ENCODE peak calls at places on chromosomes 4 and X, in nine cellular contexts. K, L, M, C, G, S, T, X and H are unnamed samples.

GRCh38 chr4:20289782-20290181 is 38.1 kb downstream of the SLIT2 start:
- DNase-seq in G (no peak), S (no peak), C (no peak), M (no peak), T (no peak), K (no peak), L (no peak), X (no peak), H (no peak)

GRCh38 chr4:152065545-152065944 is 304.7 kb upstream of the GATB start:
- DNase-seq in K (no peak), C (no peak), G (no peak), X (no peak), M (no peak), S (no peak), T (no peak), L (no peak), H (no peak)

GRCh38 chrX:104310084-104310483 is 55.4 kb upstream of the ESX1 start:
- DNase-seq in K (no peak), C (peak), T (no peak), S (no peak), G (no peak), L (no peak), X (peak), M (no peak), H (no peak)

GRCh38 chr4:6278801-6279197 is 9.1 kb downstream of the WFS1 start:
- DNase-seq in L (peak), C (peak), T (no peak), K (no peak), S (no peak), G (no peak), X (no peak), M (no peak), H (peak)

GRCh38 chr4:122914292-122914904 is 8.0 kb downstream of the NUDT6 start:
- DNase-seq in L (no peak), S (no peak), C (peak), G (no peak), K (no peak), M (no peak), T (no peak), X (no peak), H (peak)

GRCh38 chr4:149887091-149887490 is 71.4 kb upstream of the IQCM start:
- DNase-seq in C (no peak), T (no peak), X (no peak), G (no peak), L (no peak), M (no peak), S (no peak), K (no peak), H (peak)

GRCh38 chrX:19182785-19183184 is 60.5 kb upstream of the ADGRG2 start:
- DNase-seq in C (no peak), G (no peak), T (no peak), K (no peak), L (no peak), S (no peak), M (no peak), X (no peak), H (no peak)

GRCh38 chrX:116749943-116750342 is 287.2 kb upstream of the CT83 start:
- DNase-seq in X (no peak), C (no peak), M (no peak), G (no peak), L (no peak), S (no peak), K (no peak), T (no peak), H (no peak)

GRCh38 chr4:60134106-60134505 is 1066.0 kb upstream of the ADGRL3 start:
- DNase-seq in L (no peak), M (no peak), T (no peak), X (no peak), S (no peak), K (no peak), C (no peak), G (no peak), H (no peak)

GRCh38 chr4:173835863-173836262 is 305.8 kb upstream of the HAND2 start:
- DNase-seq in S (no peak), T (no peak), C (no peak), G (no peak), K (no peak), X (peak), M (no peak), L (no peak), H (peak)

GRCh38 chr4:120844528-120844921 is 78.0 kb downstream of the PRDM5 start:
- DNase-seq in M (no peak), G (no peak), S (no peak), L (no peak), K (no peak), C (no peak), X (no peak), T (no peak), H (no peak)

GRCh38 chr4:153362184-153362583 is 17.7 kb downstream of the MND1 start:
- DNase-seq in S (no peak), K (no peak), C (no peak), M (no peak), T (no peak), L (no peak), X (no peak), G (no peak), H (no peak)

GRCh38 chrX:107825698-107826285 is at the start of gene MID2:
- DNase-seq in L (peak), K (peak), X (peak), C (peak), G (peak), M (peak), S (no peak), T (no peak), H (peak)

GRCh38 chr4:18291313-18291712 is 269.8 kb upstream of the LCORL start:
- DNase-seq in K (no peak), C (no peak), T (no peak), G (no peak), L (no peak), S (no peak), M (no peak), X (no peak), H (no peak)

GRCh38 chr4:53889335-53890084 is 174.9 kb downstream of the CHIC2 start:
- DNase-seq in S (no peak), L (no peak), K (no peak), X (peak), M (no peak), G (no peak), C (no peak), T (no peak), H (no peak)

GRCh38 chr4:38493068-38493467 is 170.9 kb upstream of the KLF3 start:
- DNase-seq in C (no peak), G (no peak), L (no peak), S (no peak), K (no peak), T (no peak), M (no peak), X (no peak), H (no peak)

GRCh38 chr4:75287738-75288517 is 226.3 kb downstream of the RCHY1 start:
- DNase-seq in M (no peak), X (no peak), L (no peak), K (no peak), S (no peak), T (no peak), C (no peak), G (no peak), H (no peak)

GRCh38 chr4:102725229-102725628 is 35.5 kb downstream of the MANBA start:
- DNase-seq in X (no peak), T (no peak), S (no peak), M (no peak), K (no peak), C (no peak), L (no peak), G (no peak), H (no peak)

GRCh38 chr4:14289708-14290107 is 662.2 kb upstream of the BOD1L1 start:
- DNase-seq in K (no peak), X (no peak), C (no peak), G (no peak), L (no peak), S (no peak), T (no peak), M (no peak), H (peak)

GRCh38 chr4:52106701-52107100 is 55.6 kb downstream of the SPATA18 start:
- DNase-seq in S (no peak), L (no peak), K (no peak), M (no peak), G (no peak), T (peak), X (peak), C (no peak), H (no peak)

GRCh38 chr4:85094735-85095134 is 128.2 kb upstream of the WDFY3 start:
- DNase-seq in G (no peak), C (no peak), L (no peak), K (no peak), S (no peak), T (no peak), M (no peak), X (no peak), H (no peak)

GRCh38 chr4:52853351-52853750 is 8.8 kb upstream of the RASL11B start:
- DNase-seq in G (no peak), C (no peak), X (peak), K (no peak), T (no peak), S (no peak), M (no peak), L (no peak), H (peak)

GRCh38 chr4:7365472-7366179 is 69.1 kb downstream of the PSAPL1 start:
- DNase-seq in K (no peak), T (no peak), M (no peak), L (no peak), X (no peak), S (no peak), C (no peak), G (no peak), H (no peak)

GRCh38 chrX:78378476-78379115 is 51.2 kb upstream of the CYSLTR1 start:
- DNase-seq in K (no peak), C (no peak), L (no peak), G (peak), X (no peak), T (no peak), S (no peak), M (no peak), H (no peak)

GRCh38 chrX:40083120-40083978 is 14.4 kb downstream of the BCOR start:
- DNase-seq in K (no peak), M (no peak), C (peak), X (no peak), T (no peak), G (peak), L (peak), S (no peak), H (no peak)

GRCh38 chrX:38970845-38971244 is 169.6 kb downstream of the MID1IP1 start:
- DNase-seq in T (no peak), M (no peak), C (no peak), X (no peak), G (no peak), S (no peak), L (no peak), K (no peak), H (no peak)